ENCODE peak calls at places on chromosomes 6 and 20, in four cellular contexts. T is tibial artery, L is fibroblast of lung, O is heart right ventricle. Z is an unnamed sample.

GRCh38 chr20:18273738-18274137 is 14.6 kb upstream of the ZNF133 start:
- DNase-seq in T (no peak), L (no peak), O (no peak), Z (no peak)

GRCh38 chr20:19706463-19706862 is 51.6 kb upstream of the RIN2 start:
- DNase-seq in O (no peak), L (no peak), T (no peak), Z (peak)

GRCh38 chr20:50790651-50791277 is 4.1 kb upstream of the BCAS4 start:
- DNase-seq in T (peak), O (peak), L (peak), Z (no peak)

GRCh38 chr20:18030020-18030419 is 27.7 kb downstream of the OVOL2 start:
- DNase-seq in L (no peak), T (no peak), O (no peak), Z (no peak)

GRCh38 chr6:77040566-77041195 is 422.6 kb downstream of the HTR1B start:
- DNase-seq in T (no peak), O (no peak), L (peak), Z (no peak)

GRCh38 chr20:49885558-49886332 is 29.6 kb downstream of the SPATA2 start:
- DNase-seq in O (no peak), T (peak), L (no peak), Z (no peak)

GRCh38 chr6:135936606-135937005 is 85.1 kb downstream of the PDE7B start:
- DNase-seq in O (no peak), T (no peak), L (peak), Z (no peak)

GRCh38 chr6:21594427-21595264 is 1.1 kb downstream of the SOX4 start:
- DNase-seq in O (peak), L (peak), T (peak), Z (no peak)

GRCh38 chr6:71012871-71013456 is 56.1 kb upstream of the B3GAT2 start:
- DNase-seq in T (no peak), L (peak), O (peak), Z (peak)

GRCh38 chr20:1280421-1281102 is 14.5 kb downstream of the SNPH start:
- DNase-seq in L (peak), T (no peak), O (no peak), Z (no peak)

GRCh38 chr20:47843886-47844567 is 58.7 kb upstream of the SULF2 start:
- DNase-seq in O (no peak), T (no peak), L (no peak), Z (no peak)

GRCh38 chr6:63259153-63259552 is 47.9 kb downstream of the FKBP1C start:
- DNase-seq in O (no peak), L (no peak), T (no peak), Z (no peak)

GRCh38 chr6:35752330-35752729 is 15.5 kb downstream of the ARMC12 start:
- DNase-seq in T (no peak), L (no peak), O (no peak), Z (no peak)

GRCh38 chr6:35755525-35755924 is 18.7 kb downstream of the ARMC12 start:
- DNase-seq in T (no peak), L (no peak), O (no peak), Z (no peak)

GRCh38 chr6:35759401-35759800 is 17.0 kb upstream of the CLPSL2 start:
- DNase-seq in T (no peak), L (no peak), O (no peak), Z (no peak)

GRCh38 chr6:35754452-35755321 is 17.9 kb downstream of the ARMC12 start:
- DNase-seq in T (no peak), L (peak), O (no peak), Z (no peak)

DNA sequence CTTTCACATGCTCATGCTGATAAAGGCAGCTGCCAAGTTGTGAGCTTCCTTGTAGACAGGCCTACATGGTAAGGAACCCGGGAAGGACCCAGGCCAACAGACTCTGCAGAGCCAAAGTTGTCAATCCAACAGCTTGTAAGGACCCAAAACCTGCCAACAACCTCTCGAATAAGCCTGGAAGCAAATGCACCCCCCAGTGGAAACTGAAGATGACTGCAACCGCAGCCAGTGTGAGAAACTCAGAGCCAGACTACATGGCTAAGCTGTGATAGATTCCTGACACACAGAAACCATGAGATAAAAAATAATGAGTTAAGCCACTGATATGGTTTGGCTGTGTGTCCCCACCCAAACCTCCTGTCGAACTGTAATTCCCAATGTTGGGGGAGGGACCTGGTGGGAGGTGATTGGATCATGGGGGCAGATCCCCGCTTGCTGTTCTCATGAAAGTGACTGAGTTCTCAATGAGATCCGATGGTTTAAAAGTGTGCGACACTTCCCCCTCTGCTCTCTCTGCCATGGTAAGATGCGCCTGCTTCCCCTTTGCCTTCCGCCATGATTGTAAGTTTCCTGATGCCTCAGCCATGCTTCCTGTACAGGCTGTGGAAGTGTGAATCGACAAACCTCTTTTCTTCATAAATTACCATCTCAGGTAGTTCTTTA is 18.8 kb upstream of the CLPSL2 start:
- DNase-seq in L (peak), O (no peak), T (no peak), Z (peak)
- TF ChIP-seq CTCF in L (peak), O (peak), T (no peak), Z (peak)

GRCh38 chr6:108561742-108562502 is 1.2 kb downstream of the FOXO3 start:
- DNase-seq in T (peak), L (peak), O (peak), Z (no peak)

GRCh38 chr6:108560463-108561308 is at the start of gene FOXO3:
- DNase-seq in T (peak), L (peak), O (peak), Z (no peak)

GRCh38 chr6:108563292-108563691 is 2.6 kb downstream of the FOXO3 start:
- DNase-seq in L (no peak), T (no peak), O (no peak), Z (no peak)

GRCh38 chr6:108564178-108564577 is 3.5 kb downstream of the FOXO3 start:
- DNase-seq in L (peak), T (no peak), O (no peak), Z (peak)

GRCh38 chr6:108562503-108562993 is 1.8 kb downstream of the FOXO3 start:
- DNase-seq in L (peak), T (peak), O (peak), Z (no peak)
- TF ChIP-seq CTCF in L (peak), T (no peak), O (peak), Z (no peak)

GRCh38 chr6:87944541-87944954 is 103.1 kb upstream of the SPACA1 start:
- DNase-seq in L (peak), T (peak), O (peak), Z (no peak)
- TF ChIP-seq CTCF in L (peak), T (peak), O (peak), Z (peak)

GRCh38 chr6:126548301-126548700 is 208.4 kb downstream of the CENPW start:
- DNase-seq in L (no peak), O (no peak), T (no peak), Z (no peak)

GRCh38 chr6:126546771-126547170 is 206.9 kb downstream of the CENPW start:
- DNase-seq in L (peak), T (no peak), O (no peak), Z (no peak)

GRCh38 chr6:126553856-126554255 is 213.9 kb downstream of the CENPW start:
- DNase-seq in O (no peak), T (no peak), L (no peak), Z (no peak)

GRCh38 chr6:126550323-126550722 is 210.4 kb downstream of the CENPW start:
- DNase-seq in T (no peak), L (no peak), O (no peak), Z (no peak)
- TF ChIP-seq CTCF in T (no peak), L (no peak), O (no peak), Z (peak)